ENCODE peak calls at places on chromosomes 5 and 9, in six cellular contexts. B is stomach, I is HCT116, C is ovary, U is A549, M is uterus. Z is an unnamed sample.

GRCh38 chr9:135815433-135816178 is 91.7 kb downstream of the CAMSAP1 start:
- DNase-seq in U (no peak), M (no peak), C (no peak), I (no peak), B (no peak), Z (no peak)

GRCh38 chr5:62722360-62722759 is 143.7 kb downstream of the LRRC70 start:
- DNase-seq in C (no peak), U (peak; percentile 10), I (no peak), M (no peak), B (no peak), Z (no peak)

GRCh38 chr9:122173670-122174069 is 14.0 kb downstream of the MORN5 start:
- DNase-seq in U (no peak), B (no peak), I (no peak), M (no peak), C (no peak), Z (no peak)

GRCh38 chr5:7947301-7947700 is 78.4 kb downstream of the MTRR start:
- DNase-seq in C (no peak), B (no peak), U (no peak), M (no peak), I (no peak), Z (no peak)

GRCh38 chr9:114366334-114367128 is 21.3 kb downstream of the AKNA start:
- DNase-seq in B (no peak), C (no peak), I (no peak), M (no peak), U (no peak), Z (no peak)

GRCh38 chr9:6106576-6107339 is 91.3 kb upstream of the RANBP6 start:
- DNase-seq in C (no peak), B (no peak), U (peak; percentile 55), I (peak; percentile 34), M (no peak), Z (no peak)

GRCh38 chr9:20297646-20298084 is 324.6 kb downstream of the MLLT3 start:
- DNase-seq in I (no peak), B (no peak), C (no peak), M (peak; percentile 88), U (no peak), Z (peak; percentile 91)

GRCh38 chr5:168611163-168611562 is 32.0 kb upstream of the PANK3 start:
- DNase-seq in I (no peak), C (no peak), B (no peak), U (no peak), M (no peak), Z (no peak)

GRCh38 chr5:179139936-179140235 is 79.7 kb downstream of the ZNF354C start:
- DNase-seq in B (no peak), I (no peak), M (no peak), U (no peak), C (no peak), Z (no peak)

GRCh38 chr9:27499481-27499880 is 24.6 kb upstream of the IFNK start:
- DNase-seq in B (no peak), C (no peak), U (peak; percentile 11), I (no peak), M (no peak), Z (no peak)

GRCh38 chr9:91681461-91682305 is 258.1 kb upstream of the NFIL3 start:
- DNase-seq in M (peak; percentile 74), C (peak; percentile 68), U (peak; percentile 85), I (peak; percentile 45), B (peak; percentile 82), Z (peak; percentile 88)

GRCh38 chr5:39016587-39017275 is 57.5 kb downstream of the RICTOR start:
- DNase-seq in U (no peak), I (no peak), C (no peak), M (no peak), B (no peak), Z (no peak)

GRCh38 chr5:144596517-144596916 is 425.8 kb downstream of the KCTD16 start:
- DNase-seq in M (no peak), U (no peak), B (no peak), C (no peak), I (no peak), Z (no peak)

GRCh38 chr9:112659906-112660305 is 58.0 kb downstream of the INIP start:
- DNase-seq in U (no peak), I (no peak), B (no peak), M (no peak), C (no peak), Z (no peak)

GRCh38 chr5:69493235-69493925 is 790 bp downstream of the OCLN start:
- DNase-seq in B (peak; percentile 53), I (no peak), M (no peak), C (no peak), U (peak; percentile 56), Z (no peak)

GRCh38 chr5:102778478-102778877 is 23.4 kb downstream of the PAM start:
- DNase-seq in U (no peak), M (no peak), B (no peak), I (no peak), C (no peak), Z (no peak)

GRCh38 chr5:133527311-133527710 is 85.0 kb downstream of the FSTL4 start:
- DNase-seq in M (no peak), I (no peak), C (no peak), U (no peak), B (no peak), Z (no peak)

GRCh38 chr9:13144176-13144820 is 135.2 kb downstream of the MPDZ start:
- DNase-seq in B (no peak), C (no peak), M (no peak), U (no peak), I (no peak), Z (no peak)

GRCh38 chr5:151611127-151611775 is 20.1 kb upstream of the FAT2 start:
- DNase-seq in C (no peak), M (no peak), B (no peak), I (no peak), U (no peak), Z (no peak)

GRCh38 chr9:26062172-26062571 is 383.9 kb upstream of the TUSC1 start:
- DNase-seq in U (no peak), I (no peak), C (no peak), M (no peak), B (no peak), Z (no peak)

GRCh38 chr5:178131446-178131996 is 707 bp downstream of the RMND5B start:
- DNase-seq in M (no peak), I (no peak), B (no peak), C (no peak), U (peak; percentile 41), Z (no peak)

GRCh38 chr9:14315754-14316573 is 2.0 kb upstream of the NFIB start:
- DNase-seq in U (peak; percentile 48), C (peak; percentile 51), I (no peak), B (no peak), M (peak; percentile 52), Z (no peak)

GRCh38 chr5:123868267-123868666 is 356.3 kb downstream of the CSNK1G3 start:
- DNase-seq in C (no peak), U (no peak), I (no peak), B (no peak), M (no peak), Z (no peak)

GRCh38 chr9:126125177-126125576 is 201.5 kb upstream of the MVB12B start:
- DNase-seq in U (no peak), M (no peak), I (no peak), B (no peak), C (peak; percentile 24), Z (no peak)

GRCh38 chr5:167245871-167246270 is 1045.6 kb upstream of the WWC1 start:
- DNase-seq in I (no peak), C (no peak), U (no peak), M (no peak), B (no peak), Z (no peak)

GRCh38 chr5:138647261-138647788 is 72.1 kb upstream of the HSPA9 start:
- DNase-seq in I (no peak), U (no peak), M (no peak), C (no peak), B (no peak), Z (no peak)

GRCh38 chr9:17280350-17281012 is 145.6 kb downstream of the CNTLN start:
- DNase-seq in B (no peak), C (no peak), I (no peak), U (no peak), M (no peak), Z (no peak)

GRCh38 chr5:142015781-142016533 is 3.1 kb upstream of the GNPDA1 start:
- DNase-seq in I (no peak), B (no peak), M (no peak), U (no peak), C (no peak), Z (no peak)

DNA sequence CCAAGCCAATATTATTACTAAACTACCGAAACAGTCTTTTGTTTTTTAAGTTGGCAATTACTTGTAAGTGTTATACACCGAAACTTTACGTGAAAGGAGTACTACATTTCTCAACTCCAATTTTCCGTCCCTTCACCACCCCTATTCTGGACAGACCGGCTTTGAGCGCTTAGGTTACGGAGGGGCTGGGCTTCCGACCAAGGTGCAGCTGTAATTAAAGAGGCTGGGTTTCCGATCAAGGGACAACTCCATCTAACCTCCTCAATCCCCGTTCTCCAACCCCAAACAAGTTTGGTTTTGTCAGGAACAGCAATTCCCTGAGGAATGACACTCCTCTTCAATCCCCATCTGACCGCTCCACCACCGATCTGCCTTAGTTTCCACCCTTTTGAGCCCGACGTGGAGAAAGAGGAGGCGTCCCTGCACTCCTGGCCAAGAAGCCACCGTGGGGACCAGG is 591 bp downstream of the TUT7 start:
- DNase-seq in B (peak; percentile 60), M (no peak), U (peak; percentile 33), I (no peak), C (no peak), Z (no peak)
- H3K4me3 ChIP-seq in B (peak overlapping the region; percentile 85), M (peak overlapping the region; percentile 93), U (peak overlapping the region; percentile 74), I (peak overlapping the region; percentile 97), C (peak overlapping the region; percentile 86), Z (peak overlapping the region; percentile 65)

DNA sequence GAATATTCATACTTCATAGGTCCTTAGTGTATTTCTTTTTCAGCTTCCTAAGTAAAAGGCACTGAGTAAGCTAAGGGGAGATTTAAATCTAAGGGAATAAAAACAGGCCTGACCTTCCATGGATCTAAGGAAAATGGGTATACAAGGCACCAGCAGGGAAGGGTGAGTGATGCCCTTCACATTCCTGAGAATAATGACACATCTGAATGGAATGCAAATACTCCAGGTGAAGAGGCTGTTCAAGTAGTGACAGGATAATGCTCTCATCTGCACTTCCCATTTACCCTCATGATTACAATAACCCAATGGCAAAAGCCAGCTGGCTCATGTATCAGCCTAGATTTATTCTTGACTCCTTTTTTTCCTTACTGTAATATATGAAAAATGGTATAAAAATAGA is 216.2 kb upstream of the ACTBL2 start:
- DNase-seq in I (peak; percentile 76), U (peak; percentile 6), B (no peak), C (no peak), M (no peak), Z (no peak)
- TF ChIP-seq POLR2A in I (no peak), U (no peak), B (no peak), C (no peak), M (no peak), Z (no peak)

GRCh38 chr5:174599992-174600391 is 124.4 kb upstream of the MSX2 start:
- DNase-seq in U (no peak), C (no peak), M (no peak), B (peak; percentile 39), I (no peak), Z (no peak)
- H3K4me3 ChIP-seq in U (no peak overlapping the region), C (no peak overlapping the region), M (no peak overlapping the region), B (peak overlapping the region; percentile 4), I (peak overlapping the region; percentile 51), Z (no peak overlapping the region)

DNA sequence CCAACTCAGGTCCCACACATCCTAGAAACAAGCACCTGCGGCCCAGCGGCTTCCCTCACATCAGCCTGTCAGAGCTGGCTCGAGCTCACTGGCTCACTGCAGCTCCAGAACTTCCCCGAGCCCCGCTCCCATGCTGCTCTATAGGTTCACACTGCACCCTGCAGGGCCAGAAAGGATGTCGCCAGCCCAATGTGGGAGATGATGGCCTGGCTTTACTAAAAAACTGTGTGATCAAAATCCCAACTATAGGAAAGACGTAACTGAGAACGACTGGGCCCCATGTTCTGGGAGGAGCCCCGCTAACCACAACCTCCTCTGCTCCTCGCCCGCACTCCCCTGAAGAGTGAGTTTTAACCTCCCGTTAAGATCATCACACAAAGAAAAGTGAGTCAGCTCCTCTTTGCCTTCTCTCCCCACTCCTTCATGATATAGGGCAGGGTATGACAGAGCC is 4.6 kb downstream of the SURF4 start:
- DNase-seq in I (no peak), U (no peak), C (no peak), M (no peak), B (no peak), Z (no peak)
- TF ChIP-seq POLR2A in I (no peak), U (no peak), C (no peak), M (no peak), B (no peak), Z (no peak)